ENCODE peak calls at places on chromosomes 12 and 14, in six cellular contexts. Q is body of pancreas, S is GM06990, G is pancreas, F is ascending aorta, N is osteoblast. R is an unnamed sample.

GRCh38 chr14:34733245-34733644 is 18.9 kb upstream of the CFL2 start:
- DNase-seq in Q (no peak), S (no peak), G (no peak), F (no peak), N (no peak), R (no peak)

GRCh38 chr12:12899530-12900380 is 8.4 kb downstream of the GPRC5A start:
- DNase-seq in Q (no peak), S (peak), G (no peak), F (no peak), N (peak), R (no peak)

GRCh38 chr14:95460647-95461478 is 55.6 kb downstream of the SYNE3 start:
- DNase-seq in Q (no peak), S (no peak), G (no peak), F (no peak), N (peak), R (no peak)

GRCh38 chr14:96215845-96216244 is 11.2 kb downstream of the BDKRB2 start:
- DNase-seq in Q (no peak), S (no peak), G (no peak), F (no peak), N (no peak), R (no peak)

GRCh38 chr14:68640293-68640574 is 152.6 kb downstream of the ZFP36L1 start:
- DNase-seq in Q (no peak), S (no peak), G (peak), F (no peak), N (no peak), R (no peak)

GRCh38 chr14:64636208-64636979 is 67.8 kb upstream of the PLEKHG3 start:
- DNase-seq in Q (peak), S (peak), G (peak), F (no peak), N (peak), R (peak)

GRCh38 chr14:24954037-24954696 is 95.8 kb downstream of the STXBP6 start:
- DNase-seq in Q (no peak), S (no peak), G (no peak), F (no peak), N (no peak), R (no peak)

GRCh38 chr12:102811125-102811737 is 105.8 kb downstream of the PAH start:
- DNase-seq in Q (peak), S (no peak), G (peak), F (no peak), N (peak), R (no peak)

GRCh38 chr14:64422753-64423152 is 34.6 kb downstream of the MTHFD1 start:
- DNase-seq in Q (no peak), S (no peak), G (no peak), F (no peak), N (no peak), R (no peak)

GRCh38 chr14:67883717-67884116 is 64.1 kb downstream of the RAD51B start:
- DNase-seq in Q (no peak), S (no peak), G (no peak), F (no peak), N (no peak), R (no peak)

GRCh38 chr12:123457980-123458779 is at the start of gene SNRNP35:
- DNase-seq in Q (peak), S (peak), G (peak), F (peak), N (peak), R (peak)

GRCh38 chr14:32397871-32398640 is 69.0 kb downstream of the AKAP6 start:
- DNase-seq in Q (no peak), S (no peak), G (no peak), F (no peak), N (no peak), R (no peak)

GRCh38 chr12:25557830-25558436 is 4.8 kb upstream of the LMNTD1 start:
- DNase-seq in Q (peak), S (no peak), G (no peak), F (no peak), N (peak), R (no peak)

GRCh38 chr12:76038176-76038575 is 6.6 kb upstream of the PHLDA1 start:
- DNase-seq in Q (no peak), S (no peak), G (no peak), F (no peak), N (no peak), R (no peak)

GRCh38 chr12:99553461-99553860 is 94.1 kb upstream of the GARIN6 start:
- DNase-seq in Q (no peak), S (no peak), G (no peak), F (no peak), N (no peak), R (no peak)

GRCh38 chr12:107229827-107230226 is 136.5 kb upstream of the CRY1 start:
- DNase-seq in Q (no peak), S (no peak), G (no peak), F (no peak), N (no peak), R (no peak)

GRCh38 chr12:116861331-116861730 is 19.9 kb downstream of the HRK start:
- DNase-seq in Q (peak), S (peak), G (no peak), F (peak), N (peak), R (peak)

GRCh38 chr14:68295316-68295816 is 475.8 kb downstream of the RAD51B start:
- DNase-seq in Q (peak), S (no peak), G (peak), F (no peak), N (no peak), R (no peak)

GRCh38 chr12:107379852-107380567 is 286.7 kb upstream of the CRY1 start:
- DNase-seq in Q (peak), S (no peak), G (peak), F (no peak), N (no peak), R (no peak)

GRCh38 chr12:116689586-116689985 is 48.3 kb downstream of the SPRING1 start:
- DNase-seq in Q (no peak), S (no peak), G (no peak), F (no peak), N (peak), R (no peak)

GRCh38 chr12:79203103-79203502 is 338.5 kb downstream of the SYT1 start:
- DNase-seq in Q (no peak), S (no peak), G (no peak), F (no peak), N (no peak), R (no peak)

GRCh38 chr12:133130808-133131128 is 341 bp downstream of the ZNF10 start:
- DNase-seq in Q (peak), S (no peak), G (no peak), F (peak), N (no peak), R (peak)

GRCh38 chr14:71591929-71592328 is 340.3 kb upstream of the RGS6 start:
- DNase-seq in Q (no peak), S (no peak), G (no peak), F (no peak), N (peak), R (no peak)

GRCh38 chr14:90509403-90509802 is 112.6 kb downstream of the CALM1 start:
- DNase-seq in Q (no peak), S (no peak), G (no peak), F (no peak), N (peak), R (no peak)
- TF ChIP-seq CTCF in Q (no peak), S (no peak), G (no peak), F (no peak), N (no peak), R (no peak)

GRCh38 chr12:68109444-68110217 is 49.9 kb downstream of the IFNG start:
- DNase-seq in Q (peak), S (no peak), G (peak), F (no peak), N (no peak), R (no peak)

GRCh38 chr12:68109001-68109400 is 50.5 kb downstream of the IFNG start:
- DNase-seq in Q (no peak), S (no peak), G (no peak), F (no peak), N (no peak), R (no peak)

GRCh38 chr12:68111995-68112394 is 47.5 kb downstream of the IFNG start:
- DNase-seq in Q (no peak), S (no peak), G (no peak), F (no peak), N (no peak), R (no peak)

GRCh38 chr12:68118096-68118755 is 41.3 kb downstream of the IFNG start:
- DNase-seq in Q (no peak), S (no peak), G (no peak), F (no peak), N (no peak), R (no peak)

GRCh38 chr12:68113644-68114043 is 45.9 kb downstream of the IFNG start:
- DNase-seq in Q (peak), S (no peak), G (no peak), F (no peak), N (peak), R (no peak)
- TF ChIP-seq CTCF in Q (no peak), S (peak), G (no peak), F (no peak), N (peak), R (peak)

GRCh38 chr12:129629901-129630300 is 273.9 kb downstream of the TMEM132D start:
- DNase-seq in Q (no peak), S (no peak), G (no peak), F (no peak), N (no peak), R (no peak)

DNA sequence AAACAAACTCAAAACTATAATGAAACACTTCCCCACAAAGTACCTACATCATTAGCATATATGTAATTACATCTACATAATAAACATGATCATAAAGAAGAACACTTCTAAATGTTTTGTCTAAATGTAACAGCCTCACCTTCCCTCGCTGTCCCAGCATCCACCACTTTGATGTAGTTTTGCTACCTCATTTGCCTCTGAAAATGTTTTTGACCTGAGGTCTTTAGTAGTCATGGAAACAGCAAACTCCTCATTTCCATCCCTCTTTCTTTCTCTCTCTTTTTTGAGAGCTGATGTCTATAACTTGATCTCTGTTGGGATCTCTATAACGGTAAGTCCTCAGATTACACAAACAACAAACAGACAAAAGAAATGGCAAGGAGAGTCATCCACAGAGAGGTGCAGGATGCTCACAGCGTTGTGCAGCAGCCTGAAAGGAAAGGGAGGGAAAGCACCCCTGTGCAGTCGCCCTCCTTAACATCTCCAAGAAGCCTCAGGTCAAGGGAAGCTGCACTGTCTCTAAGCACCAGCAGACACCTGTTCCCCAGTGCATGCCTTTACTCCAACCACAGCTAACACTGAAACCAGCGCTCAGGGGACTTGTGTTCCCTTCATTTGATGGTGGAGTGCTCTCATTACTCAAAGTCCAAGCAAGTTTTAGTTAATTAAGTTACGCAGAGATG is 268.7 kb downstream of the TMEM132D start:
- DNase-seq in Q (no peak), S (no peak), G (no peak), F (no peak), N (no peak), R (no peak)
- TF ChIP-seq CTCF in Q (no peak), S (no peak), G (no peak), F (no peak), N (no peak), R (no peak)

GRCh38 chr14:22476882-22477281 is 112.1 kb downstream of the DAD1 start:
- DNase-seq in Q (no peak), S (no peak), G (no peak), F (no peak), N (no peak), R (no peak)

GRCh38 chr14:22477569-22478194 is 111.3 kb downstream of the DAD1 start:
- DNase-seq in Q (no peak), S (no peak), G (no peak), F (no peak), N (no peak), R (no peak)

GRCh38 chr14:22478670-22479069 is 110.4 kb downstream of the DAD1 start:
- DNase-seq in Q (no peak), S (no peak), G (no peak), F (no peak), N (no peak), R (no peak)

GRCh38 chr14:22479132-22479531 is 109.9 kb downstream of the DAD1 start:
- DNase-seq in Q (no peak), S (no peak), G (no peak), F (no peak), N (no peak), R (no peak)

GRCh38 chr14:22478247-22478646 is 110.8 kb downstream of the DAD1 start:
- DNase-seq in Q (no peak), S (no peak), G (no peak), F (no peak), N (no peak), R (no peak)
- TF ChIP-seq CTCF in Q (no peak), S (no peak), G (no peak), F (no peak), N (no peak), R (no peak)

DNA sequence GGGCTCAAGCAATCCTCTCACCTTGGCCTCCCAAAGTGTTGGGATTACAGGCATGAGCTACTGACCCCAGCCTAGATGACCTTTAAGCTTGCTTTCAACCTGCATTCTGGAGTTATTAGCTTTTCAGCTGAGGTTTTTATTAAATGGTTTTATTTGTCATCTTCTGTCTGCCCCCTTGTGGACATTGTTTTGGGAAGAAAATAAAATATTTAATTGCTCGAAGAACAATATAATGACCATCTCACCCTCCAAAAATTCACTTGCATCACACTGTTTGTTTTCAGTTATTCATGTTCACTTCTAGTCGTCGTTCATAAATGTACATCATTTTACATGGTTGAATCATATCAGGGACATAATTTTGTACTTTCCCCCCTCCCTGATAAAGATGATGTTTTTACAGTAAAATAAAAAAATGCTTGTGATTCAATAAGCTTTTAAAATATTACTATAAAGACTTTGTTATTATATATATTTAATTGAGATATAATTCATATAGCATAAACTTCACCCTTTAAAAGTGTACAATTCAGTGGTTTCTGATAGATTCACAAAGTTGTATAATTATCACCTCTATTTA is 10.1 kb upstream of the SPATS2 start:
- DNase-seq in Q (no peak), S (no peak), G (peak), F (no peak), N (peak), R (no peak)
- TF ChIP-seq CTCF in Q (peak), S (peak), G (no peak), F (peak), N (peak), R (peak)

DNA sequence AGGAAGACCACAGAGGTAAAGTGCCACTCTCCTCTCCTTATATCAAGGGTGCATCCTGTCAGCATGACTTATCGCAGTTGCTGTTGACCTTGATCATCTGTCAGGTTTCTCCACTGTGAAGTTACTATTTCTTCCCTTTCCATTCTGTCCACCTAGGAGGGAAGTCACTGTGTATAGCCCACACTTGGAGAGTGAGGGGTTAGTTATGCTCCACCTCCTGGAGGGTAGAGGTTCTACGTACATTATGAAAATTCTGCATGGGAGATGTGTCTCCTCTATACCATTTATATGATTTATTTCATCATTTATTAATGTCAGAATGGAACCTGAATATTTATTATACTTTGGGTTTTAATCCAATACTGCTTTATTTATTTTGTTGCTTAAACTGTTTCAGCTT is 40.2 kb upstream of the SMOC1 start:
- DNase-seq in Q (no peak), S (no peak), G (no peak), F (no peak), N (no peak), R (no peak)
- TF ChIP-seq CTCF in Q (no peak), S (no peak), G (no peak), F (no peak), N (no peak), R (no peak)

R was measured in heart left ventricle.